ENCODE peak calls at places on chromosomes 7 and 10, in seven cellular contexts. One of them, this sample, is unnamed.

GRCh38 chr10:132506711-132507466 is 30.7 kb upstream of the INPP5A start:
- DNase-seq in adrenal gland: no peak
- DNase-seq in SK-N-SH: no peak
- DNase-seq in endodermal cell: peak; percentile 28
- DNase-seq in PC-9: no peak
- DNase-seq in OCI-LY7: no peak
- DNase-seq in GM23338: no peak
- DNase-seq in this sample: no peak

GRCh38 chr7:73716318-73716890 is 3.1 kb downstream of the STX1A start:
- DNase-seq in adrenal gland: no peak
- DNase-seq in SK-N-SH: no peak
- DNase-seq in endodermal cell: no peak
- DNase-seq in PC-9: no peak
- DNase-seq in OCI-LY7: no peak
- DNase-seq in GM23338: no peak
- DNase-seq in this sample: no peak

GRCh38 chr10:23695825-23696420 is 257.0 kb downstream of the OTUD1 start:
- DNase-seq in adrenal gland: no peak
- DNase-seq in SK-N-SH: peak; percentile 12
- DNase-seq in endodermal cell: peak; percentile 67
- DNase-seq in PC-9: no peak
- DNase-seq in OCI-LY7: no peak
- DNase-seq in GM23338: peak; percentile 39
- DNase-seq in this sample: no peak

GRCh38 chr10:7424315-7424714 is 13.5 kb upstream of the SFMBT2 start:
- DNase-seq in adrenal gland: no peak
- DNase-seq in SK-N-SH: no peak
- DNase-seq in endodermal cell: peak; percentile 64
- DNase-seq in PC-9: no peak
- DNase-seq in OCI-LY7: peak; percentile 61
- DNase-seq in GM23338: peak; percentile 44
- DNase-seq in this sample: no peak

GRCh38 chr7:117072620-117073118 is 119.4 kb downstream of the ST7 start:
- DNase-seq in adrenal gland: peak; percentile 92
- DNase-seq in SK-N-SH: peak; percentile 56
- DNase-seq in endodermal cell: no peak
- DNase-seq in PC-9: no peak
- DNase-seq in OCI-LY7: no peak
- DNase-seq in GM23338: no peak
- DNase-seq in this sample: no peak

GRCh38 chr7:129612112-129613015 is 844 bp downstream of the NRF1 start:
- DNase-seq in adrenal gland: peak; percentile 63
- DNase-seq in SK-N-SH: peak; percentile 66
- DNase-seq in endodermal cell: peak; percentile 72
- DNase-seq in PC-9: no peak
- DNase-seq in OCI-LY7: peak; percentile 59
- DNase-seq in GM23338: peak; percentile 40
- DNase-seq in this sample: no peak

GRCh38 chr7:5827755-5828154 is 46.3 kb upstream of the RNF216 start:
- DNase-seq in adrenal gland: no peak
- DNase-seq in SK-N-SH: peak; percentile 67
- DNase-seq in endodermal cell: peak; percentile 81
- DNase-seq in PC-9: peak; percentile 37
- DNase-seq in OCI-LY7: peak; percentile 30
- DNase-seq in GM23338: peak; percentile 53
- DNase-seq in this sample: no peak

GRCh38 chr7:33423646-33424020 is 294.3 kb downstream of the BBS9 start:
- DNase-seq in adrenal gland: no peak
- DNase-seq in SK-N-SH: no peak
- DNase-seq in endodermal cell: peak; percentile 81
- DNase-seq in PC-9: no peak
- DNase-seq in OCI-LY7: peak; percentile 26
- DNase-seq in GM23338: peak; percentile 83
- DNase-seq in this sample: no peak

GRCh38 chr10:101140084-101140949 is 9.2 kb downstream of the TLX1 start:
- DNase-seq in adrenal gland: no peak
- DNase-seq in SK-N-SH: peak; percentile 47
- DNase-seq in endodermal cell: peak; percentile 70
- DNase-seq in PC-9: no peak
- DNase-seq in OCI-LY7: no peak
- DNase-seq in GM23338: peak; percentile 58
- DNase-seq in this sample: no peak

GRCh38 chr10:77301305-77301730 is 336.3 kb downstream of the KCNMA1 start:
- DNase-seq in adrenal gland: no peak
- DNase-seq in SK-N-SH: no peak
- DNase-seq in endodermal cell: no peak
- DNase-seq in PC-9: no peak
- DNase-seq in OCI-LY7: no peak
- DNase-seq in GM23338: no peak
- DNase-seq in this sample: no peak

GRCh38 chr10:27783660-27784059 is 38.0 kb upstream of the MKX start:
- DNase-seq in adrenal gland: no peak
- DNase-seq in SK-N-SH: no peak
- DNase-seq in endodermal cell: peak; percentile 86
- DNase-seq in PC-9: no peak
- DNase-seq in OCI-LY7: peak; percentile 31
- DNase-seq in GM23338: peak; percentile 79
- DNase-seq in this sample: peak; percentile 26

GRCh38 chr10:63464402-63465292 is 1.1 kb downstream of the JMJD1C start:
- DNase-seq in adrenal gland: no peak
- DNase-seq in SK-N-SH: peak; percentile 19
- DNase-seq in endodermal cell: no peak
- DNase-seq in PC-9: peak; percentile 40
- DNase-seq in OCI-LY7: no peak
- DNase-seq in GM23338: no peak
- DNase-seq in this sample: no peak

GRCh38 chr10:44992070-44992731 is 8.5 kb upstream of the ZNF22 start:
- DNase-seq in adrenal gland: no peak
- DNase-seq in SK-N-SH: no peak
- DNase-seq in endodermal cell: peak; percentile 20
- DNase-seq in PC-9: no peak
- DNase-seq in OCI-LY7: no peak
- DNase-seq in GM23338: no peak
- DNase-seq in this sample: no peak

GRCh38 chr10:9833871-9834454 is 1183.7 kb upstream of the CELF2 start:
- DNase-seq in adrenal gland: no peak
- DNase-seq in SK-N-SH: no peak
- DNase-seq in endodermal cell: no peak
- DNase-seq in PC-9: no peak
- DNase-seq in OCI-LY7: no peak
- DNase-seq in GM23338: peak; percentile 7
- DNase-seq in this sample: no peak

GRCh38 chr10:67669978-67670377 is 26.0 kb downstream of the CTNNA3 start:
- DNase-seq in adrenal gland: no peak
- DNase-seq in SK-N-SH: no peak
- DNase-seq in endodermal cell: no peak
- DNase-seq in PC-9: no peak
- DNase-seq in OCI-LY7: no peak
- DNase-seq in GM23338: no peak
- DNase-seq in this sample: no peak

GRCh38 chr7:38753347-38753746 is 122.2 kb upstream of the AMPH start:
- DNase-seq in adrenal gland: no peak
- DNase-seq in SK-N-SH: no peak
- DNase-seq in endodermal cell: no peak
- DNase-seq in PC-9: no peak
- DNase-seq in OCI-LY7: no peak
- DNase-seq in GM23338: no peak
- DNase-seq in this sample: no peak

GRCh38 chr10:3467052-3467906 is 294.7 kb upstream of the PITRM1 start:
- DNase-seq in adrenal gland: peak; percentile 62
- DNase-seq in SK-N-SH: no peak
- DNase-seq in endodermal cell: peak; percentile 73
- DNase-seq in PC-9: peak; percentile 96
- DNase-seq in OCI-LY7: no peak
- DNase-seq in GM23338: peak; percentile 64
- DNase-seq in this sample: peak; percentile 97

GRCh38 chr7:54908760-54909438 is 109.9 kb upstream of the EGFR start:
- DNase-seq in adrenal gland: no peak
- DNase-seq in SK-N-SH: no peak
- DNase-seq in endodermal cell: no peak
- DNase-seq in PC-9: no peak
- DNase-seq in OCI-LY7: no peak
- DNase-seq in GM23338: no peak
- DNase-seq in this sample: no peak

GRCh38 chr10:1954339-1954738 is 217.0 kb upstream of the ADARB2 start:
- DNase-seq in adrenal gland: no peak
- DNase-seq in SK-N-SH: no peak
- DNase-seq in endodermal cell: no peak
- DNase-seq in PC-9: no peak
- DNase-seq in OCI-LY7: no peak
- DNase-seq in GM23338: no peak
- DNase-seq in this sample: no peak

GRCh38 chr10:47277352-47278151 is 22.4 kb upstream of the GDF10 start:
- DNase-seq in adrenal gland: no peak
- DNase-seq in SK-N-SH: no peak
- DNase-seq in endodermal cell: peak; percentile 51
- DNase-seq in PC-9: no peak
- DNase-seq in OCI-LY7: no peak
- DNase-seq in GM23338: peak; percentile 4
- DNase-seq in this sample: no peak

GRCh38 chr10:49408437-49409306 is 12.8 kb upstream of the DRGX start:
- DNase-seq in adrenal gland: no peak
- DNase-seq in SK-N-SH: no peak
- DNase-seq in endodermal cell: peak; percentile 69
- DNase-seq in PC-9: no peak
- DNase-seq in OCI-LY7: peak; percentile 71
- DNase-seq in GM23338: peak; percentile 74
- DNase-seq in this sample: no peak

GRCh38 chr7:63925262-63925625 is 73.4 kb upstream of the ZNF722 start:
- DNase-seq in adrenal gland: no peak
- DNase-seq in SK-N-SH: peak; percentile 51
- DNase-seq in endodermal cell: no peak
- DNase-seq in PC-9: no peak
- DNase-seq in OCI-LY7: no peak
- DNase-seq in GM23338: no peak
- DNase-seq in this sample: no peak

GRCh38 chr7:25726180-25726579 is 425.8 kb upstream of the NFE2L3 start:
- DNase-seq in adrenal gland: no peak
- DNase-seq in SK-N-SH: no peak
- DNase-seq in endodermal cell: peak; percentile 76
- DNase-seq in PC-9: no peak
- DNase-seq in OCI-LY7: no peak
- DNase-seq in GM23338: peak; percentile 21
- DNase-seq in this sample: no peak

GRCh38 chr7:108193593-108194498 is 63.7 kb upstream of the LAMB4 start:
- DNase-seq in adrenal gland: no peak
- DNase-seq in SK-N-SH: no peak
- DNase-seq in endodermal cell: no peak
- DNase-seq in PC-9: peak; percentile 62
- DNase-seq in OCI-LY7: no peak
- DNase-seq in GM23338: peak; percentile 21
- DNase-seq in this sample: no peak

GRCh38 chr7:2814682-2815522 is 29.2 kb downstream of the GNA12 start:
- DNase-seq in adrenal gland: no peak
- DNase-seq in SK-N-SH: no peak
- DNase-seq in endodermal cell: peak; percentile 86
- DNase-seq in PC-9: no peak
- DNase-seq in OCI-LY7: no peak
- DNase-seq in GM23338: peak; percentile 76
- DNase-seq in this sample: no peak

GRCh38 chr7:137940656-137941518 is 61.0 kb downstream of the CREB3L2 start:
- DNase-seq in adrenal gland: no peak
- DNase-seq in SK-N-SH: no peak
- DNase-seq in endodermal cell: no peak
- DNase-seq in PC-9: peak; percentile 31
- DNase-seq in OCI-LY7: no peak
- DNase-seq in GM23338: no peak
- DNase-seq in this sample: no peak
- TF ChIP-seq CTCF in adrenal gland: no peak
- TF ChIP-seq CTCF in SK-N-SH: no peak
- TF ChIP-seq CTCF in endodermal cell: no peak
- TF ChIP-seq CTCF in PC-9: no peak
- TF ChIP-seq CTCF in OCI-LY7: no peak
- TF ChIP-seq CTCF in GM23338: no peak
- TF ChIP-seq CTCF in this sample: no peak

GRCh38 chr7:28347462-28347861 is 64.9 kb upstream of the CREB5 start:
- DNase-seq in adrenal gland: no peak
- DNase-seq in SK-N-SH: no peak
- DNase-seq in endodermal cell: no peak
- DNase-seq in PC-9: peak; percentile 35
- DNase-seq in OCI-LY7: no peak
- DNase-seq in GM23338: no peak
- DNase-seq in this sample: no peak
- H3K36me3 ChIP-seq in adrenal gland: no peaks in the 10 kb centered on the region
- H3K36me3 ChIP-seq in SK-N-SH: no peaks in the 10 kb centered on the region
- H3K36me3 ChIP-seq in endodermal cell: no peaks in the 10 kb centered on the region
- H3K36me3 ChIP-seq in PC-9: no peaks in the 10 kb centered on the region
- H3K36me3 ChIP-seq in OCI-LY7: no peaks in the 10 kb centered on the region
- H3K36me3 ChIP-seq in GM23338: no peaks in the 10 kb centered on the region
- H3K36me3 ChIP-seq in this sample: no peaks in the 10 kb centered on the region

DNA sequence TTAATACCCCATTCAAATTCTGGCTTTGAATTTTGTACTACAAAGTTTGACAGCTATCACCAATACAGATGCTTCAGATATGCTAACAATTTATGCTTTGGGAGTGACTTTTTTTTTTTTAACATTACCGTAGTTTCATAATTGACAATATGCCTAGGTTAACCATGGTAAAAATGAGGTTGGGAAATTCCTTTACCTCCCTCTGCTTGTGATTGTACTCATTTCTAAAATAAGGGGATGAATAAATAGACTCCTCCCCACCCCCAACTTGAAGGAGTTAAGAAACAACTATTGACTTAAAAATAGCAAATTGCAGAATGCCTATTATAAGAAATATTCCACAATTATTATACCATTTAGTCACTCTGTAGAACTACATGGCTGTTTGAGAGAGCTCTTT is 117.8 kb upstream of the HGF start:
- DNase-seq in adrenal gland: no peak
- DNase-seq in SK-N-SH: no peak
- DNase-seq in endodermal cell: no peak
- DNase-seq in PC-9: no peak
- DNase-seq in OCI-LY7: no peak
- DNase-seq in GM23338: no peak
- DNase-seq in this sample: no peak
- TF ChIP-seq CTCF in adrenal gland: no peak
- TF ChIP-seq CTCF in SK-N-SH: no peak
- TF ChIP-seq CTCF in endodermal cell: no peak
- TF ChIP-seq CTCF in PC-9: no peak
- TF ChIP-seq CTCF in OCI-LY7: no peak
- TF ChIP-seq CTCF in GM23338: no peak
- TF ChIP-seq CTCF in this sample: no peak

GRCh38 chr10:130185591-130185990 is 49.4 kb downstream of the GLRX3 start:
- DNase-seq in adrenal gland: no peak
- DNase-seq in SK-N-SH: no peak
- DNase-seq in endodermal cell: no peak
- DNase-seq in PC-9: no peak
- DNase-seq in OCI-LY7: no peak
- DNase-seq in GM23338: no peak
- DNase-seq in this sample: no peak
- H3K36me3 ChIP-seq in adrenal gland: no peaks in the 10 kb centered on the region
- H3K36me3 ChIP-seq in SK-N-SH: peaks cover 55% of the 10 kb centered on the region
- H3K36me3 ChIP-seq in endodermal cell: peaks cover 65% of the 10 kb centered on the region
- H3K36me3 ChIP-seq in PC-9: no peaks in the 10 kb centered on the region
- H3K36me3 ChIP-seq in OCI-LY7: peaks cover 53% of the 10 kb centered on the region
- H3K36me3 ChIP-seq in GM23338: peaks cover 29% of the 10 kb centered on the region
- H3K36me3 ChIP-seq in this sample: peaks cover 2% of the 10 kb centered on the region

This sample was measured in kidney epithelial cell.